ENCODE peak calls at places on chromosome 14, in eight cellular contexts. One of them, this sample, is unnamed. For H3K36me3, the result is how much of the 10 kb centered on the place peaks cover.

GRCh38 chr14:79583738-79584405 is 627.4 kb downstream of the DIO2 start:
- DNase-seq in spleen: no peak
- DNase-seq in transverse colon: no peak
- DNase-seq in cardiac muscle cell: no peak
- DNase-seq in lower lobe of right lung: no peak
- DNase-seq in psoas muscle: no peak
- DNase-seq in naive thymus-derived CD4-positive, alpha-beta T cell: no peak
- DNase-seq in right atrium auricular region: no peak
- DNase-seq in this sample: no peak

GRCh38 chr14:59189281-59189821 is 884 bp downstream of the DAAM1 start:
- DNase-seq in naive thymus-derived CD4-positive, alpha-beta T cell: peak
- DNase-seq in lower lobe of right lung: peak
- DNase-seq in cardiac muscle cell: peak
- DNase-seq in right atrium auricular region: no peak
- DNase-seq in transverse colon: no peak
- DNase-seq in psoas muscle: peak
- DNase-seq in spleen: peak
- DNase-seq in this sample: peak

GRCh38 chr14:102461490-102462317 is 47.9 kb downstream of the ANKRD9 start:
- DNase-seq in cardiac muscle cell: no peak
- DNase-seq in lower lobe of right lung: no peak
- DNase-seq in spleen: no peak
- DNase-seq in right atrium auricular region: no peak
- DNase-seq in naive thymus-derived CD4-positive, alpha-beta T cell: no peak
- DNase-seq in psoas muscle: no peak
- DNase-seq in transverse colon: no peak
- DNase-seq in this sample: peak

GRCh38 chr14:34437729-34438080 is 24.3 kb downstream of the SPTSSA start:
- DNase-seq in right atrium auricular region: no peak
- DNase-seq in transverse colon: no peak
- DNase-seq in naive thymus-derived CD4-positive, alpha-beta T cell: no peak
- DNase-seq in cardiac muscle cell: no peak
- DNase-seq in spleen: no peak
- DNase-seq in psoas muscle: no peak
- DNase-seq in lower lobe of right lung: no peak
- DNase-seq in this sample: no peak

GRCh38 chr14:30267141-30267540 is 291.8 kb upstream of the G2E3 start:
- DNase-seq in cardiac muscle cell: no peak
- DNase-seq in right atrium auricular region: no peak
- DNase-seq in naive thymus-derived CD4-positive, alpha-beta T cell: no peak
- DNase-seq in spleen: no peak
- DNase-seq in transverse colon: no peak
- DNase-seq in psoas muscle: no peak
- DNase-seq in lower lobe of right lung: no peak
- DNase-seq in this sample: no peak

GRCh38 chr14:104865069-104865630 is at the start of gene CEP170B:
- DNase-seq in lower lobe of right lung: peak
- DNase-seq in spleen: peak
- DNase-seq in naive thymus-derived CD4-positive, alpha-beta T cell: peak
- DNase-seq in right atrium auricular region: no peak
- DNase-seq in psoas muscle: peak
- DNase-seq in transverse colon: no peak
- DNase-seq in cardiac muscle cell: peak
- DNase-seq in this sample: no peak

GRCh38 chr14:23694085-23694975 is 58.2 kb downstream of the DHRS2 start:
- DNase-seq in naive thymus-derived CD4-positive, alpha-beta T cell: no peak
- DNase-seq in psoas muscle: no peak
- DNase-seq in lower lobe of right lung: no peak
- DNase-seq in cardiac muscle cell: peak
- DNase-seq in spleen: no peak
- DNase-seq in right atrium auricular region: no peak
- DNase-seq in transverse colon: no peak
- DNase-seq in this sample: no peak

GRCh38 chr14:36289954-36290353 is 30.5 kb downstream of the MBIP start:
- DNase-seq in transverse colon: no peak
- DNase-seq in spleen: no peak
- DNase-seq in psoas muscle: no peak
- DNase-seq in lower lobe of right lung: no peak
- DNase-seq in right atrium auricular region: no peak
- DNase-seq in cardiac muscle cell: no peak
- DNase-seq in naive thymus-derived CD4-positive, alpha-beta T cell: no peak
- DNase-seq in this sample: no peak

GRCh38 chr14:36663404-36664321 is 2.0 kb downstream of the PAX9 start:
- DNase-seq in naive thymus-derived CD4-positive, alpha-beta T cell: no peak
- DNase-seq in lower lobe of right lung: no peak
- DNase-seq in cardiac muscle cell: no peak
- DNase-seq in psoas muscle: no peak
- DNase-seq in transverse colon: no peak
- DNase-seq in spleen: no peak
- DNase-seq in right atrium auricular region: no peak
- DNase-seq in this sample: no peak

GRCh38 chr14:53151523-53151866 is 1.6 kb downstream of the DDHD1 start:
- DNase-seq in right atrium auricular region: no peak
- DNase-seq in psoas muscle: no peak
- DNase-seq in spleen: no peak
- DNase-seq in transverse colon: no peak
- DNase-seq in cardiac muscle cell: peak
- DNase-seq in naive thymus-derived CD4-positive, alpha-beta T cell: no peak
- DNase-seq in lower lobe of right lung: no peak
- DNase-seq in this sample: no peak

GRCh38 chr14:53152909-53153701 is at the start of gene DDHD1:
- DNase-seq in spleen: peak
- DNase-seq in right atrium auricular region: peak
- DNase-seq in psoas muscle: peak
- DNase-seq in transverse colon: peak
- DNase-seq in lower lobe of right lung: peak
- DNase-seq in cardiac muscle cell: peak
- DNase-seq in naive thymus-derived CD4-positive, alpha-beta T cell: peak
- DNase-seq in this sample: peak

GRCh38 chr14:53152627-53152908 is 555 bp downstream of the DDHD1 start:
- DNase-seq in naive thymus-derived CD4-positive, alpha-beta T cell: no peak
- DNase-seq in right atrium auricular region: no peak
- DNase-seq in lower lobe of right lung: no peak
- DNase-seq in transverse colon: no peak
- DNase-seq in spleen: no peak
- DNase-seq in cardiac muscle cell: no peak
- DNase-seq in psoas muscle: no peak
- DNase-seq in this sample: no peak

GRCh38 chr14:53153702-53154112 is 584 bp upstream of the DDHD1 start:
- DNase-seq in transverse colon: no peak
- DNase-seq in cardiac muscle cell: no peak
- DNase-seq in lower lobe of right lung: no peak
- DNase-seq in right atrium auricular region: no peak
- DNase-seq in naive thymus-derived CD4-positive, alpha-beta T cell: no peak
- DNase-seq in psoas muscle: no peak
- DNase-seq in spleen: no peak
- DNase-seq in this sample: no peak

GRCh38 chr14:53151867-53152626 is 1.1 kb downstream of the DDHD1 start:
- DNase-seq in psoas muscle: peak
- DNase-seq in cardiac muscle cell: peak
- DNase-seq in naive thymus-derived CD4-positive, alpha-beta T cell: peak
- DNase-seq in lower lobe of right lung: peak
- DNase-seq in right atrium auricular region: peak
- DNase-seq in spleen: peak
- DNase-seq in transverse colon: peak
- DNase-seq in this sample: peak
- H3K4me3 ChIP-seq in psoas muscle: peak
- H3K4me3 ChIP-seq in cardiac muscle cell: peak
- H3K4me3 ChIP-seq in naive thymus-derived CD4-positive, alpha-beta T cell: peak
- H3K4me3 ChIP-seq in lower lobe of right lung: peak
- H3K4me3 ChIP-seq in right atrium auricular region: peak
- H3K4me3 ChIP-seq in spleen: peak
- H3K4me3 ChIP-seq in transverse colon: peak
- H3K4me3 ChIP-seq in this sample: peak

DNA sequence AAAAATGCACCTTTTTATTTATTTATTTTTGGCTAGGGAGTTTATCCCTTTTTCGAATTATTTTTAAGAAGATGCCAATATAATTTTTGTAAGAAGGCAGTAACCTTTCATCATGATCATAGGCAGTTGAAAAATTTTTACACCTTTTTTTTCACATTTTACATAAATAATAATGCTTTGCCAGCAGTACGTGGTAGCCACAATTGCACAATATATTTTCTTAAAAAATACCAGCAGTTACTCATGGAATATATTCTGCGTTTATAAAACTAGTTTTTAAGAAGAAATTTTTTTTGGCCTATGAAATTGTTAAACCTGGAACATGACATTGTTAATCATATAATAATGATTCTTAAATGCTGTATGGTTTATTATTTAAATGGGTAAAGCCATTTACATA is 14.9 kb upstream of the SNAPC1 start:
- DNase-seq in cardiac muscle cell: no peak
- DNase-seq in spleen: no peak
- DNase-seq in lower lobe of right lung: no peak
- DNase-seq in naive thymus-derived CD4-positive, alpha-beta T cell: no peak
- DNase-seq in transverse colon: no peak
- DNase-seq in right atrium auricular region: no peak
- DNase-seq in psoas muscle: no peak
- DNase-seq in this sample: no peak
- H3K27ac ChIP-seq in cardiac muscle cell: peak
- H3K27ac ChIP-seq in spleen: no peak
- H3K27ac ChIP-seq in lower lobe of right lung: no peak
- H3K27ac ChIP-seq in naive thymus-derived CD4-positive, alpha-beta T cell: no peak
- H3K27ac ChIP-seq in transverse colon: no peak
- H3K27ac ChIP-seq in right atrium auricular region: peak
- H3K27ac ChIP-seq in psoas muscle: no peak
- H3K27ac ChIP-seq in this sample: no peak

DNA sequence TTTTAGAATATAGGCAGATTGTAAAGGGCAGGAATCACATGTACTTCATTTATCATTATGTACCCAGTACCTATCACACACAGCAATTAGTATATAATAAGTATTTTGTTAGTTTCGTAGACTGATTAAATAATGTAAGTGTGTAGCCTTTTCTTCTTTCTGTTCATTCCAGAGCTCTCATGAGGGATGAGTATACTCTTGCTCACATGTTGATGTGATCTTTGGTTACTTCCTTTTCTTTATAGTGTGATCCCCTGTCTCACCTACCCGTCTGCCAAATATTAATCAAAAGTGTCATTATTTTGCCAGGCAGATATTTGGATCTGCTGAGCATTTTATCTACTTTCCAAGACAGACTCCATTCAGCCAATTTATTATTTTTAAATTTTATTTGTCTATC is 156.1 kb downstream of the PCNX1 start:
- DNase-seq in lower lobe of right lung: no peak
- DNase-seq in right atrium auricular region: no peak
- DNase-seq in psoas muscle: no peak
- DNase-seq in cardiac muscle cell: no peak
- DNase-seq in transverse colon: no peak
- DNase-seq in spleen: no peak
- DNase-seq in naive thymus-derived CD4-positive, alpha-beta T cell: no peak
- DNase-seq in this sample: no peak
- H3K36me3 ChIP-seq in lower lobe of right lung: under half
- H3K36me3 ChIP-seq in right atrium auricular region: half or more
- H3K36me3 ChIP-seq in psoas muscle: half or more
- H3K36me3 ChIP-seq in cardiac muscle cell: half or more
- H3K36me3 ChIP-seq in transverse colon: under half
- H3K36me3 ChIP-seq in spleen: half or more
- H3K36me3 ChIP-seq in naive thymus-derived CD4-positive, alpha-beta T cell: under half
- H3K36me3 ChIP-seq in this sample: under half

DNA sequence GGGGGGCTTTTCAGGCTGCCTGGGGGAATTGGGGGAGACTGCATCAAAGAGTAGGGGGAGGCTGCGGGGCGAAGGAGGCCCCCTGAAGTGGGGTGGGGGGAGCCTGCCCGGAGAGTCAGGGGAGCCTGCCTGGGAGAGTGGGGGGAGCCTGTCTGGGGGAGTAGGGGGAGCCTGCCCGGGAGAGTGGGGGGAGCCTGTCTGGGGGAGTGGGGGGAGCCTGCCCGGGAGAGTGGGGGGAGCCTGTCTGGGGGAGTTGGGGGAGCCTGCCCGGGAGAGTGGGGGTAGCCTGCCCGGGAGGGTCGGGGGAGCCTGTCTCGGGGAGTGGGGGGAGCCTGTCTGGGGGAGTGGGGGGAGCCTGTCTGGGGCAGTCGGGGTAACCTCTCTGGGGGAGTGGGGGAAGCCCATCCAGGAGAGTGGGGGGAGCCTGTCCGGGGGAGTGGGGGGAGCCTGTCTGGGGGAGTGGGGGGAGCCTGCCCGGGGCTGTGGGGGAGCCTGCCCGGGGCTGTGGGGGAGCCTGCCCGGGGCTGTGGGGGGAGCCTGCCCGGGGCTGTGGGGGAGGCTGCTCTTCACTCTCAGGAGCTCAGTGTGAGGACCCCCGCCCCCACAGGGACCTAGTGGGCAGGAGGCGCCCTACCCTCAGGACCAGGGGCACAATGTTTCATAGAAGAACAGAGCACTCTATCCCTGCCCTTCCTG is 6.5 kb upstream of the DEGS2 start:
- DNase-seq in lower lobe of right lung: no peak
- DNase-seq in transverse colon: no peak
- DNase-seq in psoas muscle: no peak
- DNase-seq in cardiac muscle cell: no peak
- DNase-seq in naive thymus-derived CD4-positive, alpha-beta T cell: no peak
- DNase-seq in spleen: no peak
- DNase-seq in right atrium auricular region: no peak
- DNase-seq in this sample: no peak
- H3K4me3 ChIP-seq in lower lobe of right lung: peak
- H3K4me3 ChIP-seq in transverse colon: peak
- H3K4me3 ChIP-seq in psoas muscle: no peak
- H3K4me3 ChIP-seq in cardiac muscle cell: no peak
- H3K4me3 ChIP-seq in naive thymus-derived CD4-positive, alpha-beta T cell: peak
- H3K4me3 ChIP-seq in spleen: peak
- H3K4me3 ChIP-seq in right atrium auricular region: no peak
- H3K4me3 ChIP-seq in this sample: no peak

GRCh38 chr14:96121660-96122395 is 82.7 kb downstream of the C14orf132 start:
- DNase-seq in psoas muscle: no peak
- DNase-seq in spleen: no peak
- DNase-seq in cardiac muscle cell: no peak
- DNase-seq in naive thymus-derived CD4-positive, alpha-beta T cell: no peak
- DNase-seq in right atrium auricular region: no peak
- DNase-seq in transverse colon: no peak
- DNase-seq in lower lobe of right lung: no peak
- DNase-seq in this sample: no peak

GRCh38 chr14:96122496-96122895 is 82.1 kb upstream of the BDKRB2 start:
- DNase-seq in psoas muscle: no peak
- DNase-seq in transverse colon: no peak
- DNase-seq in right atrium auricular region: peak
- DNase-seq in cardiac muscle cell: no peak
- DNase-seq in lower lobe of right lung: no peak
- DNase-seq in spleen: no peak
- DNase-seq in naive thymus-derived CD4-positive, alpha-beta T cell: no peak
- DNase-seq in this sample: no peak

GRCh38 chr14:96119947-96120346 is 80.8 kb downstream of the C14orf132 start:
- DNase-seq in psoas muscle: no peak
- DNase-seq in spleen: no peak
- DNase-seq in cardiac muscle cell: no peak
- DNase-seq in lower lobe of right lung: no peak
- DNase-seq in naive thymus-derived CD4-positive, alpha-beta T cell: no peak
- DNase-seq in transverse colon: no peak
- DNase-seq in right atrium auricular region: no peak
- DNase-seq in this sample: no peak

GRCh38 chr14:96120941-96121340 is 81.8 kb downstream of the C14orf132 start:
- DNase-seq in cardiac muscle cell: no peak
- DNase-seq in spleen: no peak
- DNase-seq in naive thymus-derived CD4-positive, alpha-beta T cell: no peak
- DNase-seq in psoas muscle: no peak
- DNase-seq in transverse colon: no peak
- DNase-seq in right atrium auricular region: peak
- DNase-seq in lower lobe of right lung: no peak
- DNase-seq in this sample: no peak

GRCh38 chr14:96120392-96120791 is 81.2 kb downstream of the C14orf132 start:
- DNase-seq in cardiac muscle cell: no peak
- DNase-seq in spleen: no peak
- DNase-seq in transverse colon: no peak
- DNase-seq in right atrium auricular region: peak
- DNase-seq in lower lobe of right lung: no peak
- DNase-seq in naive thymus-derived CD4-positive, alpha-beta T cell: no peak
- DNase-seq in psoas muscle: no peak
- DNase-seq in this sample: no peak
- H3K27ac ChIP-seq in cardiac muscle cell: no peak
- H3K27ac ChIP-seq in spleen: no peak
- H3K27ac ChIP-seq in transverse colon: no peak
- H3K27ac ChIP-seq in right atrium auricular region: no peak
- H3K27ac ChIP-seq in lower lobe of right lung: no peak
- H3K27ac ChIP-seq in naive thymus-derived CD4-positive, alpha-beta T cell: no peak
- H3K27ac ChIP-seq in psoas muscle: no peak
- H3K27ac ChIP-seq in this sample: no peak

This sample was measured in SJCRH30.